ENCODE peak calls at places on chromosome 9, in four cellular contexts. P is ovary; I is cardiac muscle cell; Y is CD8-positive, alpha-beta memory T cell. D is an unnamed sample.
A peak's percentile ranks its signal among the peaks of the same experiment; 100 is the strongest.

GRCh38 chr9:14962193-14962899 is 52.1 kb upstream of the FREM1 start:
- DNase-seq in Y (no peak), P (no peak), I (no peak), D (no peak)

GRCh38 chr9:127176631-127177030 is 54.2 kb upstream of the ANGPTL2 start:
- DNase-seq in I (no peak), Y (no peak), P (peak; percentile 15), D (no peak)

GRCh38 chr9:129836342-129837007 is 1.2 kb downstream of the USP20 start:
- DNase-seq in P (no peak), I (no peak), Y (peak; percentile 17), D (no peak)

GRCh38 chr9:130232899-130233586 is 32.5 kb upstream of the HMCN2 start:
- DNase-seq in I (no peak), P (peak; percentile 70), Y (no peak), D (no peak)

GRCh38 chr9:113772121-113772885 is 103.8 kb upstream of the ZNF618 start:
- DNase-seq in I (no peak), P (no peak), Y (no peak), D (no peak)

GRCh38 chr9:38022203-38022602 is 46.8 kb downstream of the SHB start:
- DNase-seq in I (no peak), Y (no peak), P (no peak), D (no peak)

GRCh38 chr9:113219972-113220371 is 1.1 kb downstream of the FKBP15 start:
- DNase-seq in Y (no peak), P (no peak), I (no peak), D (peak; percentile 55)

GRCh38 chr9:98161851-98162250 is 30.6 kb downstream of the CORO2A start:
- DNase-seq in Y (no peak), P (no peak), I (no peak), D (no peak)

GRCh38 chr9:7780261-7780988 is 19.2 kb downstream of the DMAC1 start:
- DNase-seq in P (no peak), I (peak; percentile 31), Y (no peak), D (no peak)

GRCh38 chr9:96323169-96323568 is 21.2 kb upstream of the HSD17B3 start:
- DNase-seq in I (no peak), P (no peak), Y (no peak), D (no peak)

GRCh38 chr9:81826541-81826906 is 101.7 kb upstream of the SPATA31D4 start:
- DNase-seq in Y (no peak), I (no peak), P (no peak), D (no peak)

GRCh38 chr9:127311239-127311741 is 46.7 kb downstream of the GARNL3 start:
- DNase-seq in P (no peak), Y (peak; percentile 5), I (peak; percentile 27), D (peak; percentile 36)

GRCh38 chr9:121085661-121086060 is 10.9 kb downstream of the CNTRL start:
- DNase-seq in Y (no peak), I (no peak), P (no peak), D (no peak)

GRCh38 chr9:95816716-95817115 is 58.8 kb upstream of the ERCC6L2 start:
- DNase-seq in P (no peak), I (no peak), Y (no peak), D (no peak)

GRCh38 chr9:10366171-10366779 is 246.5 kb downstream of the PTPRD start:
- DNase-seq in Y (no peak), P (no peak), I (peak; percentile 63), D (peak; percentile 2)

GRCh38 chr9:78026416-78026815 is 5.2 kb downstream of the GNAQ start:
- DNase-seq in P (no peak), I (no peak), Y (no peak), D (no peak)

GRCh38 chr9:27368317-27368985 is 71.5 kb upstream of the EQTN start:
- DNase-seq in P (peak; percentile 49), I (no peak), Y (no peak), D (no peak)

GRCh38 chr9:93693129-93693528 is 116.7 kb downstream of the PHF2 start:
- DNase-seq in Y (no peak), P (no peak), I (no peak), D (no peak)

GRCh38 chr9:121088576-121088975 is 13.8 kb downstream of the CNTRL start:
- DNase-seq in I (no peak), Y (no peak), P (no peak), D (peak; percentile 45)

GRCh38 chr9:93058357-93059096 is at the start of gene SUSD3:
- DNase-seq in I (peak; percentile 73), P (peak; percentile 96), Y (peak; percentile 71), D (peak; percentile 55)

GRCh38 chr9:72464819-72465218 is 56.6 kb upstream of the TMC1 start:
- DNase-seq in Y (no peak), P (no peak), I (no peak), D (peak; percentile 23)
- H3K27ac ChIP-seq in Y (no peak overlapping the region), P (no peak overlapping the region), I (no peak overlapping the region), D (no peak overlapping the region)

DNA sequence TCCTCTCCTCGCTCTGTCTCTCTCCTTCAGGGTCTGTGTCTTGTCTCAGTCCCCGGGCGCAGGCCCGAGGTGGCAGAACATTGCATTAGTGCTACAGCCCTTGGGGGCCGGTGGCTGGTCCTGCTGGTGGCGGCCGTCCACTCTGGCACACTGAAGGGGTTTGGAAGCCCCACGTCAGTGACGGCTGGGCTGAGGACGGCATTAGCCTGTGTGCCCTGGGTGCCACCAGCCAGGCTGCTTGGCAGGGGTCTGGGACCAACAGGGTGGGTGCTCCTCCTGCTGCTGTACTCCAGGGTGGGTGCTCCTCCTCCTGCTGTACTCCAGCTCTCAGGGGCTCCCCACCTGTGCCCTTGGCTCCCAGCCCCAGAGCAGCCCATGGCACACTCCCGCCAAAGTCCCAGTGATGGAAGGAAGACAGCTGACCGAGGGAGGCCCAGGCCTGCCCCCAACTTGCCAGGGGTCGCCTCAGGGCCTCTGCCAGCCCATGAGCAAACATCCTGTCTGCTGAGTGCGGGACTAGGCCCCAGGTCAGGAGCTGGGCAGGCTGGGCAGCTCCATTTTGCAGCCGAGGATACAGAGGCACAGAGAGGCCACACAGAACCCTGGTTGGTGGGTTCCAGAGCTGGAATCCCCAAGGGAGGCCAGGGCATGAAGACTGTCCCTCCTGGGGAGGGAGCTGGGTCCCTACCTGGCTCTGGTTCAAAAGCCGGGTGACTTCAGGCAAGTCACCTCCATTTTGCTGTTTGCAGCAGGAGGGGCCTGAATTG is 27.3 kb downstream of the SARDH start:
- DNase-seq in Y (no peak), P (peak; percentile 22), I (no peak), D (no peak)
- H3K27ac ChIP-seq in Y (no peak overlapping the region), P (no peak overlapping the region), I (peak overlapping the region; percentile 43), D (no peak overlapping the region)

GRCh38 chr9:135962696-135963307 is 1.6 kb upstream of the UBAC1 start:
- DNase-seq in Y (no peak), P (no peak), I (no peak), D (no peak)

GRCh38 chr9:135959814-135960213 is 1.4 kb downstream of the UBAC1 start:
- DNase-seq in P (no peak), I (peak; percentile 80), Y (no peak), D (no peak)

GRCh38 chr9:135961811-135962695 is 880 bp upstream of the UBAC1 start:
- DNase-seq in P (no peak), Y (no peak), I (no peak), D (peak; percentile 54)

GRCh38 chr9:135960328-135961276 is 571 bp downstream of the UBAC1 start:
- DNase-seq in I (peak; percentile 70), P (no peak), Y (no peak), D (peak; percentile 67)

DNA sequence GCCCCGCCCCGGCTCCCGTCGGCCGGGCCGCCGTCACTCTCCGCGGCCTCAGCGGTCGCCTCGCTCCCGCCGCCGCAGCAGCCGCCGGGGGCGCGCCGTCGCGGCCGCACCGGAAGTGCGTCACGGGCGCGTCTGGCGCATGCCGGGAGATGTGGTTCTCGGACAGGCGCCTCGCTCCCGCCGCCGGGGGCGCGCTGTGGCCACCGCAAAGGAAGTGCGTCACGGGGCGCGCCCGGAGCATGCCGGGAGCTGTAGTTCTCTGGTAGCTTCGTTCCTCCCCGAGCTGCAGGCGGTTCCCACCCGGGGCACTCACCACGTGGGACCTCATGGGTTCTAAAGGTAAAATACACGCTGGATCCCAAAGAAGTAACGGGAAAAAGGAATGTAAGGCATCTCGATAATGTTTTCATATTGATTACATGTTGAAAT is at the start of gene UBAC1:
- DNase-seq in I (peak; percentile 98), P (peak; percentile 95), Y (peak; percentile 95), D (peak; percentile 95)
- H3K27ac ChIP-seq in I (peak within 1 kb of the TSS; percentile 11), P (peak within 1 kb of the TSS; percentile 42), Y (peak within 1 kb of the TSS; percentile 83), D (peak within 1 kb of the TSS; percentile 81)

GRCh38 chr9:34085581-34086500 is 37.2 kb upstream of the UBAP2 start:
- DNase-seq in P (no peak), I (no peak), Y (no peak), D (no peak)

GRCh38 chr9:34089311-34089710 is 37.2 kb downstream of the DCAF12 start:
- DNase-seq in I (no peak), P (no peak), Y (no peak), D (no peak)

GRCh38 chr9:34087370-34087769 is 38.7 kb upstream of the UBAP2 start:
- DNase-seq in Y (no peak), P (no peak), I (no peak), D (no peak)

GRCh38 chr9:34086889-34087288 is 38.2 kb upstream of the UBAP2 start:
- DNase-seq in Y (no peak), P (no peak), I (no peak), D (no peak)

DNA sequence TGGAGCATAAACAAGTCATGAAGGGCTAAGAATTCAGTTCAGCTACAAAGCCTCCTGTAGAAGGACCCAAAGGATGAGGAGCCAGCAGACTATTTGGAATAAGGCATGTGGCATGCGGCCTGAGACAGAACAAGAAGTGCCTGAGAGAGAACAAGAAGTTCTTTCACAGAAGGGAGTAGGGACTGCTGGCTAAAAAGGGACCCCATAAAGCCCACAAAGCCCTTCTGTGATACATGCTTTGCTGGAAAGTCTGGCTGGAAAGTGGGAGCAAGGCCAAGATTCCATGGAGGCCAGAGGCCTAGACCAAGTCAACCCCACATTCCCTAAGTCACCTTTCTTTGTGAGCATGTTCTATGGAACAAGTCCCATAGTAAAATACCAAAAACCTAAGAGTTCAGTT is 35.9 kb upstream of the UBAP2 start:
- DNase-seq in Y (no peak), I (no peak), P (no peak), D (no peak)
- H3K27ac ChIP-seq in Y (no peak overlapping the region), I (peak overlapping the region; percentile 47), P (no peak overlapping the region), D (no peak overlapping the region)

D was measured in HL-60.